ENCODE peak calls at places on chromosomes 6 and 20, in ten cellular contexts. Z is GM20000, U is body of pancreas, W is HFFc6, C is WTC11, E is GM13977, R is ovary, Q is psoas muscle, L is HCT116, O is PC-3. D is an unnamed sample.

GRCh38 chr20:24658920-24659660 is 189.7 kb downstream of the SYNDIG1 start:
- DNase-seq in Z (no peak), U (no peak), W (no peak), C (no peak), E (no peak), R (no peak), Q (no peak), L (no peak), O (no peak), D (no peak)

GRCh38 chr20:31602430-31602778 is 2.7 kb upstream of the ID1 start:
- DNase-seq in Z (no peak), U (no peak), W (no peak), C (no peak), E (peak; percentile 11), R (no peak), Q (no peak), L (no peak), O (no peak), D (no peak)

GRCh38 chr20:24018796-24019195 is 30.2 kb upstream of the GGTLC1 start:
- DNase-seq in Z (no peak), U (no peak), W (no peak), C (no peak), E (no peak), R (no peak), Q (no peak), L (no peak), O (peak; percentile 73), D (no peak)

GRCh38 chr6:119240257-119241123 is 109.1 kb downstream of the MAN1A1 start:
- DNase-seq in Z (no peak), U (no peak), W (no peak), C (no peak), E (no peak), R (no peak), Q (no peak), L (no peak), O (no peak), D (no peak)

GRCh38 chr20:3307078-3307477 is 68.1 kb upstream of the SLC4A11 start:
- DNase-seq in Z (no peak), U (no peak), W (no peak), C (no peak), E (no peak), R (no peak), Q (no peak), L (no peak), O (no peak), D (no peak)

GRCh38 chr20:6590891-6591679 is 176.4 kb upstream of the BMP2 start:
- DNase-seq in Z (no peak), U (no peak), W (no peak), C (no peak), E (no peak), R (no peak), Q (no peak), L (no peak), O (peak; percentile 98), D (no peak)

GRCh38 chr6:73579851-73580246 is 59.0 kb upstream of the EEF1A1 start:
- DNase-seq in Z (no peak), U (peak; percentile 58), W (peak; percentile 85), C (no peak), E (no peak), R (peak; percentile 66), Q (no peak), L (peak; percentile 62), O (peak; percentile 78), D (no peak)

GRCh38 chr6:28710466-28711191 is 184.9 kb downstream of the GPX5 start:
- DNase-seq in Z (no peak), U (no peak), W (peak; percentile 78), C (peak; percentile 73), E (no peak), R (no peak), Q (no peak), L (no peak), O (peak; percentile 25), D (peak; percentile 55)

GRCh38 chr6:166774292-166774691 is 147.2 kb upstream of the RPS6KA2 start:
- DNase-seq in Z (no peak), U (no peak), W (no peak), C (no peak), E (no peak), R (no peak), Q (no peak), L (no peak), O (no peak), D (no peak)

GRCh38 chr6:166771701-166772100 is 144.7 kb upstream of the RPS6KA2 start:
- DNase-seq in Z (no peak), U (no peak), W (no peak), C (no peak), E (no peak), R (no peak), Q (no peak), L (no peak), O (no peak), D (no peak)

GRCh38 chr6:166774770-166775169 is 147.7 kb upstream of the RPS6KA2 start:
- DNase-seq in Z (no peak), U (no peak), W (no peak), C (no peak), E (no peak), R (no peak), Q (no peak), L (no peak), O (no peak), D (no peak)

GRCh38 chr6:166770216-166771116 is 143.4 kb upstream of the RPS6KA2 start:
- DNase-seq in Z (no peak), U (no peak), W (peak; percentile 6), C (no peak), E (no peak), R (no peak), Q (no peak), L (no peak), O (peak; percentile 21), D (no peak)

DNA sequence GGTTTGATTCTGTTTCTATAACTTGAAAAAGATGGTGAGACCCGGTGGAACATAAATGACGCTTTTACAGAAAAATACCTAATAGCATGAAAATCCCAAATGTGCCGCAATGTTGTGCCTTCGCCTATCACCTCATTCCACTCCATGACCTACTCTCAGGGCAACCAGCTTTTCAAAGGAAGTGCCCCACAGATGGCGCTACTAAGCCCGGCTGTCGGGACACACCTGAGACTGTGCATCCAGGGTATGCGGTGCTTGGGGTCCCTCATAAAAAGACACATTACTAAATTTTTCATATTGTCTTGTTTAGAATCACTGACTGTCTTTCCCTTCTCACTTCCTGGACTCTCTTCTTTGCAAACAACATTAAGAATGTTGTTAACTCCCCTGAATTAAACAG is 145.5 kb upstream of the RPS6KA2 start:
- DNase-seq in Z (no peak), U (no peak), W (no peak), C (peak; percentile 65), E (no peak), R (no peak), Q (no peak), L (no peak), O (peak; percentile 29), D (peak; percentile 21)
- TF ChIP-seq CTCF in Z (peak; percentile 6), U (no peak), W (peak; percentile 30), C (peak; percentile 35), E (peak; percentile 23), R (no peak), Q (no peak), L (peak; percentile 38), O (peak; percentile 59), D (no peak)

DNA sequence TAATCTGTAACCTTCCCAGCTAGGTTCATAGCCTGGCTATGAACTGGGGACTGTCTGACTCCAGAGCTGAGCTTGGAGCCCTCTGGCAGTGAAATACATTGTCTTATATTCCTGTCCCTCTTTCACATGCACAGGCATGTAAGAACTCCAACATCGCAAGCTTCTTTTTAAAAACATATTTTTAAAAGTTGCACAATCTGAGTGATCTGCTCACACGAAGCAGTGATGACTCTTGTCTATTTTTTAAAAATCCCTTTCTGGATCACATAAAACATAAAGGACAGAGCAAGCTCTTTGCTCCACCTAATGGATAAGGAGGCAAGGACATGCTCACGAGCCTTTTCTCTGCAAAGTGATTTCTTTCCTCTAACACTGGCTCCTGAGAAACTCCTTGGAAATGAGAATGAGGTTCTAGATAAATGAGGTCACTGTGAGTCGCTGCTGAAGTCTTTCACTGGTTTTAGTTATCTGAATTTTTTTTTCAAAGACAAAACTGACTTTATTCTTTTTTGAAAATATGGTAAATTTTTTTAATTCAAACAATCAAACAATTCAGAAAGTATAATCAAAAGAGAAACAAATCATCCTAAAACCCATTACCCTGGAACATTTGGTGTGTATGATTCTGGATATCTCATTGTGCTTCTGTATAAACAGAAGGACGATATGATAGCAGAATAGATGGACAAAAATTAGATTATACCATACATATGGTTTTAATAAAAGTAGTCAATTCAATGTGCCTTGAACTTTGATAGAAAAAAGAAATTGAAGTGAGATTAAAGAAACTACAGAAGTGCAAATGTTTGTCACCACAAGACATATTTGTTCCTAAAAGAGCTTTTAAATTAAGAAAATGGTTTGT is 30.8 kb downstream of the IL20RA start:
- DNase-seq in Z (no peak), U (peak; percentile 33), W (peak; percentile 66), C (no peak), E (no peak), R (no peak), Q (no peak), L (peak; percentile 26), O (peak; percentile 75), D (no peak)
- TF ChIP-seq CTCF in Z (no peak), U (peak; percentile 16), W (peak; percentile 70), C (no peak), E (peak; percentile 26), R (no peak), Q (peak; percentile 18), L (peak; percentile 81), O (peak; percentile 74), D (no peak)

DNA sequence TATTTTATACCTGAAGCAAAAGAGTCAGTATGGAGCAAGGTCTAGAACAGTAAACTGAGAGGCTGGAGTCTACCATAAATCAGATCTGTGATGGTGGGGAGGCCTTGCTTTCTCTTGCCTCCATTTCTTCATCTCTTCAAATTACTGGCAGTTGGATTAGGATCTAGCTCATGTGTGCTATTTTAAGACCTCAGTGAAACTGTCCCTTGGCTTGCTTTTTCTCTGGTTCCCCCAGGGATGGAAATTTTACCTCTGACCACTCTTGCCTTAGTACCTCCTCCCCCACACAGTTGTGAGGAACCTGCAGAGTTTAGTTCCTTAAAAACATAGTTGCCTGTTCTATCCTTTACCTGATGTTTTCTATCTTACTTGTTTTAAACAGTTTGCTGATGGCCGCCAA is 8.5 kb downstream of the TMEM14B start:
- DNase-seq in Z (no peak), U (no peak), W (no peak), C (no peak), E (no peak), R (no peak), Q (no peak), L (no peak), O (no peak), D (no peak)
- TF ChIP-seq CTCF in Z (no peak), U (no peak), W (no peak), C (no peak), E (no peak), R (no peak), Q (no peak), L (no peak), O (no peak), D (no peak)

GRCh38 chr6:24493945-24494725 is 634 bp upstream of the ALDH5A1 start:
- DNase-seq in Z (no peak), U (no peak), W (no peak), C (no peak), E (no peak), R (no peak), Q (no peak), L (no peak), O (no peak), D (peak; percentile 14)

GRCh38 chr6:24497254-24497989 is 2.7 kb downstream of the ALDH5A1 start:
- DNase-seq in Z (peak; percentile 56), U (no peak), W (no peak), C (no peak), E (peak; percentile 45), R (no peak), Q (no peak), L (no peak), O (no peak), D (peak; percentile 11)

GRCh38 chr6:24492475-24492874 is 2.3 kb upstream of the ALDH5A1 start:
- DNase-seq in Z (peak; percentile 26), U (peak; percentile 16), W (peak; percentile 5), C (peak; percentile 58), E (no peak), R (no peak), Q (no peak), L (no peak), O (no peak), D (peak; percentile 16)

GRCh38 chr6:24495516-24495847 is 713 bp downstream of the ALDH5A1 start:
- DNase-seq in Z (peak; percentile 85), U (peak; percentile 77), W (no peak), C (peak; percentile 62), E (peak; percentile 82), R (peak; percentile 62), Q (peak; percentile 75), L (peak; percentile 0), O (peak; percentile 45), D (peak; percentile 74)

DNA sequence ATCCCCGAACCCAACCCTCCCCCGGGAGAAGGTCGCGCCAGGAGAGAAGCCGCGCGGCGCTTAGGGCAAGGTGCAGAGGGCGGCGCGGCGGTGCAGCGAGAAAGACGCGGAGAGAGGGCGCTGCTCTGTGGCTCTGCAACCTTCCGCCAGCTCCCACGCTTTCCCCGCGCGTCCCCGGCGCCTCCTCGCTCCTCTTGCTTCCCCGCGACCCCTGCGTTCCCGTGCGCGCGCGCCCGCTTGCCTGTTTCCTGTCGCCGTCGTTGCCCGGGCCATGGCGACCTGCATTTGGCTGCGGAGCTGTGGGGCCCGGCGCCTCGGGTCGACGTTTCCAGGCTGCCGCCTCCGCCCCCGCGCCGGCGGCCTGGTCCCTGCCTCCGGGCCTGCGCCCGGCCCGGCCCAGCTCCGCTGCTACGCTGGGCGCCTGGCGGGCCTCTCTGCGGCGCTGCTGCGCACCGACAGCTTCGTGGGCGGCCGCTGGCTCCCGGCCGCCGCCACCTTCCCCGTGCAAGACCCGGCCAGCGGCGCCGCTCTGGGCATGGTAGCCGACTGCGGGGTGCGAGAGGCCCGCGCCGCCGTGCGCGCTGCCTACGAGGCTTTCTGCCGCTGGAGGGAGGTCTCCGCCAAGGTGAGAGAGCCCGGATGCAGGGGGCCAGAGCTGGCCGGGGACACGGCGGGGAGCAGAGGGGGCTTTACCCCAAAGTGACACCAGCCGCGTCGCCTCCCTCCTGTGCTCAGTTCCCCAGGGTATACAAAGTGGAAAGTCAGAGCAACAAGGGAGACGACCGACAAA is at the start of gene ALDH5A1:
- DNase-seq in Z (peak; percentile 85), U (peak; percentile 71), W (no peak), C (peak; percentile 78), E (peak; percentile 81), R (peak; percentile 73), Q (peak; percentile 85), L (peak; percentile 24), O (peak; percentile 62), D (peak; percentile 92)
- TF ChIP-seq CTCF in Z (peak; percentile 40), U (no peak), W (no peak), C (no peak), E (peak; percentile 61), R (no peak), Q (peak; percentile 21), L (no peak), O (peak; percentile 25), D (peak; percentile 44)

D was measured in activated CD8-positive, alpha-beta T cell treated with anti-CD3 and anti-CD28 coated beads for 36 hours.